ENCODE peak calls at places on chromosomes 13 and 19, in five cellular contexts. L is suprapubic skin, D is AG04450, G is colonic mucosa, Q is dorsolateral prefrontal cortex. I is an unnamed sample.
A peak's percentile ranks its signal among the peaks of the same experiment; 100 is the strongest.

GRCh38 chr19:4472174-4472974 is at the start of gene HDGFL2:
- DNase-seq in D (no peak), G (no peak), L (peak; percentile 71), Q (no peak), I (no peak)

GRCh38 chr13:98445340-98446233 is 131.3 kb downstream of the STK24 start:
- DNase-seq in L (no peak), Q (peak; percentile 55), D (no peak), G (peak; percentile 72), I (no peak)

GRCh38 chr13:39310961-39311360 is 272.7 kb downstream of the NHLRC3 start:
- DNase-seq in Q (no peak), D (no peak), L (no peak), G (no peak), I (no peak)

GRCh38 chr19:20287070-20287469 is 120.1 kb downstream of the ZNF486 start:
- DNase-seq in Q (no peak), L (no peak), G (no peak), D (no peak), I (no peak)

GRCh38 chr19:16260160-16260793 is 62.6 kb downstream of the AP1M1 start:
- DNase-seq in Q (no peak), G (no peak), D (no peak), L (no peak), I (no peak)

GRCh38 chr19:7242601-7243258 is 51.5 kb downstream of the INSR start:
- DNase-seq in G (no peak), L (no peak), D (no peak), Q (no peak), I (no peak)

GRCh38 chr13:51806571-51806970 is 2.6 kb upstream of the DHRS12 start:
- DNase-seq in L (no peak), Q (no peak), D (no peak), G (no peak), I (no peak)

GRCh38 chr13:106568225-106569003 is 477 bp upstream of the ARGLU1 start:
- DNase-seq in G (no peak), Q (no peak), D (no peak), L (no peak), I (no peak)

GRCh38 chr19:58581227-58582141 is 8.3 kb upstream of the MZF1 start:
- DNase-seq in G (peak; percentile 84), Q (peak; percentile 66), D (peak; percentile 74), L (peak; percentile 90), I (peak; percentile 54)

GRCh38 chr13:31956944-31957644 is 74.5 kb upstream of the FRY start:
- DNase-seq in L (no peak), G (no peak), Q (no peak), D (no peak), I (no peak)

GRCh38 chr13:44092053-44092452 is 212.3 kb downstream of the LACC1 start:
- DNase-seq in G (no peak), L (no peak), D (no peak), Q (no peak), I (no peak)

GRCh38 chr19:39014037-39014436 is 18.3 kb downstream of the FBXO27 start:
- DNase-seq in Q (no peak), D (no peak), G (no peak), L (no peak), I (no peak)

GRCh38 chr19:17220207-17220758 is 5.1 kb downstream of the USE1 start:
- DNase-seq in G (peak; percentile 54), L (no peak), Q (no peak), D (no peak), I (peak; percentile 23)

GRCh38 chr13:106432636-106433035 is 102.8 kb downstream of the EFNB2 start:
- DNase-seq in L (no peak), D (no peak), Q (no peak), G (no peak), I (no peak)

GRCh38 chr19:6209233-6209632 is 70.5 kb downstream of the MLLT1 start:
- DNase-seq in Q (no peak), L (no peak), D (no peak), G (no peak), I (no peak)

GRCh38 chr19:58020985-58021384 is 12.8 kb upstream of the ZSCAN1 start:
- DNase-seq in L (no peak), G (no peak), Q (no peak), D (no peak), I (no peak)

GRCh38 chr13:51501096-51501495 is 48.3 kb upstream of the INTS6 start:
- DNase-seq in D (no peak), G (no peak), L (no peak), Q (no peak), I (no peak)

GRCh38 chr19:6433663-6434062 is at the start of gene SLC25A41:
- DNase-seq in G (no peak), D (no peak), Q (no peak), L (no peak), I (no peak)

GRCh38 chr19:13506550-13506878 is 235 bp upstream of the CACNA1A start:
- DNase-seq in D (peak; percentile 26), G (no peak), L (no peak), Q (no peak), I (no peak)

GRCh38 chr19:5585461-5586299 is 17.9 kb upstream of the TINCR start:
- DNase-seq in L (no peak), D (no peak), Q (no peak), G (no peak), I (no peak)

GRCh38 chr19:38650911-38651584 is 3.6 kb downstream of the ACTN4 start:
- DNase-seq in D (no peak), G (no peak), L (no peak), Q (no peak), I (no peak)

GRCh38 chr19:4352701-4353121 is 9.3 kb downstream of the MPND start:
- DNase-seq in D (no peak), G (no peak), Q (no peak), L (peak; percentile 70), I (no peak)

GRCh38 chr13:96899946-96900345 is 94.3 kb downstream of the OXGR1 start:
- DNase-seq in L (no peak), Q (no peak), G (no peak), D (no peak), I (no peak)

GRCh38 chr19:10104665-10105221 is 1.4 kb upstream of the PPAN start:
- DNase-seq in Q (no peak), G (peak; percentile 34), L (no peak), D (no peak), I (no peak)

GRCh38 chr13:97122381-97122996 is 99.6 kb upstream of the MBNL2 start:
- DNase-seq in D (no peak), G (no peak), L (no peak), Q (no peak), I (peak; percentile 76)

GRCh38 chr13:27450921-27451461 is 627 bp upstream of the MTIF3 start:
- DNase-seq in D (no peak), Q (no peak), L (peak; percentile 80), G (peak; percentile 57), I (peak; percentile 25)

GRCh38 chr13:96967248-96967745 is 27.0 kb downstream of the OXGR1 start:
- DNase-seq in G (no peak), D (no peak), Q (no peak), L (no peak), I (no peak)

GRCh38 chr19:48351341-48351752 is 12.4 kb downstream of the TMEM143 start:
- DNase-seq in D (no peak), G (peak; percentile 87), L (peak; percentile 79), Q (peak; percentile 33), I (no peak)

GRCh38 chr13:45325806-45326205 is 15.2 kb downstream of the TPT1 start:
- DNase-seq in Q (no peak), L (no peak), G (no peak), D (peak; percentile 79), I (no peak)

GRCh38 chr13:47190696-47191095 is 293.8 kb upstream of the HTR2A start:
- DNase-seq in D (no peak), Q (no peak), L (no peak), G (no peak), I (no peak)

GRCh38 chr13:27496851-27497250 is 46.5 kb upstream of the MTIF3 start:
- DNase-seq in L (no peak), Q (no peak), D (no peak), G (no peak), I (no peak)

GRCh38 chr13:42815686-42816085 is 34.3 kb downstream of the FAM216B start:
- DNase-seq in D (no peak), Q (no peak), L (no peak), G (no peak), I (no peak)

GRCh38 chr13:42821437-42821836 is 40.1 kb downstream of the FAM216B start:
- DNase-seq in D (peak; percentile 66), Q (no peak), L (no peak), G (no peak), I (no peak)

GRCh38 chr13:42816538-42816937 is 35.2 kb downstream of the FAM216B start:
- DNase-seq in G (no peak), L (no peak), Q (no peak), D (no peak), I (no peak)

GRCh38 chr13:42820450-42820849 is 39.1 kb downstream of the FAM216B start:
- DNase-seq in G (no peak), L (no peak), Q (no peak), D (no peak), I (no peak)

GRCh38 chr13:42819712-42820111 is 38.3 kb downstream of the FAM216B start:
- DNase-seq in L (no peak), G (no peak), D (no peak), Q (no peak), I (no peak)
- TF ChIP-seq CTCF in L (no peak), G (no peak), D (no peak), Q (no peak), I (no peak)

GRCh38 chr13:26328326-26328725 is 74.4 kb downstream of the CDK8 start:
- DNase-seq in Q (no peak), D (no peak), L (no peak), G (no peak), I (no peak)

GRCh38 chr13:26324867-26325266 is 70.9 kb downstream of the CDK8 start:
- DNase-seq in L (no peak), G (no peak), Q (no peak), D (no peak), I (no peak)

GRCh38 chr13:26326562-26326961 is 72.6 kb downstream of the CDK8 start:
- DNase-seq in G (no peak), D (no peak), Q (no peak), L (no peak), I (no peak)

GRCh38 chr13:26325876-26326275 is 71.9 kb downstream of the CDK8 start:
- DNase-seq in Q (no peak), D (no peak), G (no peak), L (no peak), I (no peak)

DNA sequence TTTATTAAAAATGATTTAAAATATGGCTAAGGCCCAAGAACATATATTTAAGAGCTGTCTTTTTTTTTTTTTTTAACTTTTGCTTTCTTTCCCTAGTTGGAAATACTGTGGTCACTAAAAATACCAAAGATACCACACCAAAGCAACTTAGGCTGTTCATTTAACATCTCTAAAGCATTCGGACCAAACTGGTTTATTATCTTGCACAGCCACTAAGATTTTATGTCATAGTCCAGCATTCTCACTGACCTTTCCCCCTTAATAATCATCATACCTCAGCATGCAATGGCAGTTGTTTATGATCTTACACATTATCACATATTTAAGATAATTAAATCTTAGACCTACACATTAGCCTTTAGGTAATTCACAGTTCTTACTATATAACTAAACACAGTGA is 74.0 kb downstream of the CDK8 start:
- DNase-seq in G (no peak), L (no peak), Q (no peak), D (no peak), I (no peak)
- H3K4me3 ChIP-seq in G (no peak overlapping the region), L (no peak overlapping the region), Q (no peak overlapping the region), D (no peak overlapping the region), I (no peak overlapping the region)

GRCh38 chr19:50486823-50487515 is 10.3 kb upstream of the GARIN5A start:
- DNase-seq in D (no peak), G (peak; percentile 41), Q (no peak), L (no peak), I (no peak)
- TF ChIP-seq CTCF in D (peak; percentile 45), G (no peak), Q (peak; percentile 49), L (no peak), I (peak; percentile 61)

GRCh38 chr13:21060827-21061076 is 634 bp downstream of the LATS2 start:
- DNase-seq in Q (no peak), G (no peak), D (no peak), L (no peak), I (no peak)
- H3K4me3 ChIP-seq in Q (peak overlapping the region; percentile 59), G (peak overlapping the region; percentile 86), D (peak overlapping the region; percentile 77), L (peak overlapping the region; percentile 97), I (peak overlapping the region; percentile 73)

I was measured in retinal pigment epithelial cell.